ENCODE peak calls at places on chromosomes 3 and 15, in four cellular contexts. H, E, G and M are unnamed samples. For H3K4me1, the result is how much of the 10 kb centered on the place peaks cover.

GRCh38 chr3:172065534-172065933 is 26.2 kb downstream of the FNDC3B start:
- DNase-seq in E (no peak), H (peak), G (no peak), M (no peak)

GRCh38 chr3:69439683-69440270 is 53.9 kb upstream of the FRMD4B start:
- DNase-seq in G (peak), E (no peak), H (peak), M (no peak)

GRCh38 chr3:128081846-128082245 is 29.6 kb downstream of the SEC61A1 start:
- DNase-seq in H (peak), G (no peak), E (peak), M (no peak)

GRCh38 chr3:40940651-40941050 is 258.7 kb upstream of the CTNNB1 start:
- DNase-seq in H (no peak), E (no peak), G (no peak), M (no peak)

GRCh38 chr15:43911235-43911661 is 84.4 kb downstream of the WDR76 start:
- DNase-seq in G (no peak), H (peak), E (peak), M (no peak)

GRCh38 chr3:38031022-38031994 is 1.9 kb upstream of the PLCD1 start:
- DNase-seq in G (no peak), H (peak), E (peak), M (peak)

GRCh38 chr15:41981373-41982132 is 9.2 kb upstream of the EHD4 start:
- DNase-seq in H (no peak), G (no peak), E (no peak), M (no peak)

GRCh38 chr3:79521221-79521848 is 246.5 kb downstream of the ROBO1 start:
- DNase-seq in E (peak), H (peak), G (peak), M (no peak)

GRCh38 chr3:187183210-187183862 is 13.9 kb upstream of the RTP1 start:
- DNase-seq in G (no peak), H (peak), E (peak), M (no peak)

GRCh38 chr15:76503804-76504203 is 167.2 kb downstream of the ISL2 start:
- DNase-seq in H (no peak), E (no peak), G (no peak), M (no peak)
- H3K4me1 ChIP-seq in H (under half), E (under half), G (under half), M (under half)

GRCh38 chr3:125144653-125145314 is 67.8 kb downstream of the SLC12A8 start:
- DNase-seq in G (no peak), H (no peak), E (no peak), M (no peak)
- H3K4me1 ChIP-seq in G (under half), H (under half), E (under half), M (half or more)

GRCh38 chr15:89119489-89120478 is 31.5 kb downstream of the ABHD2 start:
- DNase-seq in H (peak), G (no peak), E (no peak), M (no peak)
- H3K4me1 ChIP-seq in H (under half), G (half or more), E (under half), M (half or more)

GRCh38 chr3:13022348-13023250 is 50.6 kb downstream of the IQSEC1 start:
- DNase-seq in H (peak), E (no peak), G (no peak), M (peak)

GRCh38 chr3:13019706-13020105 is 53.5 kb downstream of the IQSEC1 start:
- DNase-seq in H (no peak), G (no peak), E (no peak), M (peak)

GRCh38 chr3:13020159-13020558 is 53.1 kb downstream of the IQSEC1 start:
- DNase-seq in H (no peak), E (no peak), G (no peak), M (peak)

GRCh38 chr3:13021934-13022265 is 51.3 kb downstream of the IQSEC1 start:
- DNase-seq in E (no peak), H (no peak), G (no peak), M (peak)

GRCh38 chr3:13021141-13021933 is 51.9 kb downstream of the IQSEC1 start:
- DNase-seq in H (no peak), G (no peak), E (no peak), M (peak)
- H3K4me1 ChIP-seq in H (under half), G (under half), E (under half), M (under half)